ENCODE peak calls at places on chromosomes 13 and 19, in nine cellular contexts. X is cardiac muscle cell, M is ascending aorta, E is HAP-1, Y is mucosa of descending colon, G is heart left ventricle, K is GM23338, O is endodermal cell, S is BE2C. N is an unnamed sample. For H3K4me1, the result is how much of the 10 kb centered on the place peaks cover.

GRCh38 chr13:90233933-90234672 is 1113.4 kb upstream of the MIR17HG start:
- DNase-seq in M (no peak), G (no peak), X (no peak), Y (no peak), K (no peak), S (no peak), O (no peak), E (no peak), N (no peak)

GRCh38 chr19:51305479-51305878 is 6.0 kb upstream of the IGLON5 start:
- DNase-seq in E (no peak), Y (no peak), G (no peak), K (no peak), M (peak), S (no peak), O (no peak), X (no peak), N (no peak)

GRCh38 chr13:46062190-46062589 is 9.6 kb upstream of the ZC3H13 start:
- DNase-seq in M (no peak), X (no peak), E (no peak), O (no peak), G (no peak), K (no peak), Y (no peak), S (no peak), N (no peak)

GRCh38 chr19:45528744-45529453 is 21.6 kb downstream of the VASP start:
- DNase-seq in M (no peak), Y (peak), O (peak), S (peak), G (peak), E (no peak), X (peak), K (peak), N (no peak)

GRCh38 chr19:1649706-1650626 is 2.4 kb downstream of the TCF3 start:
- DNase-seq in K (no peak), S (peak), Y (peak), X (no peak), G (peak), E (no peak), O (no peak), M (no peak), N (no peak)

GRCh38 chr13:106151056-106151699 is 384.3 kb downstream of the EFNB2 start:
- DNase-seq in G (no peak), K (peak), S (no peak), M (no peak), Y (no peak), X (no peak), O (no peak), E (peak), N (no peak)

GRCh38 chr13:33183431-33184130 is 102.0 kb downstream of the STARD13 start:
- DNase-seq in K (no peak), Y (no peak), E (no peak), M (no peak), G (no peak), S (no peak), O (no peak), X (no peak), N (no peak)

GRCh38 chr19:31145909-31146453 is 203.3 kb downstream of the TSHZ3 start:
- DNase-seq in E (no peak), X (no peak), G (no peak), S (no peak), O (no peak), K (no peak), M (no peak), Y (no peak), N (no peak)

GRCh38 chr13:44759222-44759721 is 183.1 kb upstream of the TSC22D1 start:
- DNase-seq in X (no peak), E (no peak), G (no peak), K (no peak), S (no peak), Y (peak), O (peak), M (no peak), N (no peak)

GRCh38 chr19:53076984-53077383 is 26.2 kb downstream of the ZNF160 start:
- DNase-seq in O (peak), M (no peak), X (peak), K (peak), Y (no peak), S (peak), G (peak), E (no peak), N (no peak)

GRCh38 chr13:92838786-92839185 is 387.8 kb upstream of the GPC6 start:
- DNase-seq in O (no peak), X (no peak), G (no peak), E (no peak), K (no peak), M (no peak), Y (no peak), S (no peak), N (no peak)

GRCh38 chr13:51632643-51633357 is 48.5 kb downstream of the WDFY2 start:
- DNase-seq in G (peak), S (no peak), K (peak), X (no peak), E (no peak), M (no peak), Y (no peak), O (peak), N (no peak)

GRCh38 chr19:7348587-7349230 is at the start of gene ARHGEF18:
- DNase-seq in S (no peak), Y (no peak), E (no peak), M (peak), X (no peak), G (no peak), K (no peak), O (no peak), N (peak)

GRCh38 chr13:46101488-46102289 is 3.1 kb downstream of the CPB2 start:
- DNase-seq in S (no peak), O (no peak), M (no peak), E (peak), X (no peak), Y (no peak), K (no peak), G (no peak), N (no peak)

GRCh38 chr19:41321600-41322270 is 11.8 kb downstream of the CCDC97 start:
- DNase-seq in K (peak), G (peak), X (peak), E (peak), O (peak), M (no peak), Y (no peak), S (peak), N (no peak)
- H3K4me1 ChIP-seq in K (under half), G (half or more), X (under half), E (under half), O (under half), M (half or more), Y (under half), S (under half), N (under half)

GRCh38 chr19:18433735-18434398 is 4.1 kb downstream of the ISYNA1 start:
- DNase-seq in S (peak), X (peak), M (no peak), K (peak), E (no peak), O (peak), Y (peak), G (no peak), N (no peak)
- H3K4me1 ChIP-seq in S (under half), X (under half), M (under half), K (under half), E (under half), O (under half), Y (under half), G (half or more), N (under half)

DNA sequence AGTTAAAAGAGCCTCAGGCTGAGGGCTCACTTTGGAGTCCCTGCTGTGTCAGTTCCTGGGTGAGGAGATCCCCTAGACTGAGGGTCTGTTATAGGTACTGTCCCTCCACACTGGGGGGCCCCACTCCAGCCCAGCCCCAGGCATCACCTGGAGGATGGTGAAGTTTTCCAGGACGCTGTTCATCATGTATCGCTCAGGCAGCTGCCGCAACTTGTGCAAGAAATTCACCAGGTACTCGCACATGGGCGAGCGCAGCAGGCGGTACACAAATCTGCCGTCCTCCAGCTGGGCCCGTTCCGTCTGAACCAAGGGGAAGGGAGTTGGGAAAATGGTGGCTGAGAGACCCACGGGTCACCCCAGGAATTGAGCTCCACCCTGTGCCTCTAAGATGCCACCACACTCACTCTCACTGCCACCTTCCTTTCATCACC is 7.1 kb downstream of the CD37 start:
- DNase-seq in X (no peak), M (peak), O (peak), S (no peak), Y (no peak), K (no peak), G (no peak), E (no peak), N (no peak)
- H3K4me1 ChIP-seq in X (under half), M (under half), O (under half), S (under half), Y (under half), K (under half), G (under half), E (under half), N (under half)

GRCh38 chr19:18091217-18091608 is 4.5 kb upstream of the IL12RB1 start:
- DNase-seq in G (peak), E (no peak), S (no peak), M (peak), K (no peak), X (no peak), O (no peak), Y (peak), N (peak)
- H3K4me1 ChIP-seq in G (under half), E (under half), S (under half), M (under half), K (under half), X (under half), O (under half), Y (under half), N (half or more)

DNA sequence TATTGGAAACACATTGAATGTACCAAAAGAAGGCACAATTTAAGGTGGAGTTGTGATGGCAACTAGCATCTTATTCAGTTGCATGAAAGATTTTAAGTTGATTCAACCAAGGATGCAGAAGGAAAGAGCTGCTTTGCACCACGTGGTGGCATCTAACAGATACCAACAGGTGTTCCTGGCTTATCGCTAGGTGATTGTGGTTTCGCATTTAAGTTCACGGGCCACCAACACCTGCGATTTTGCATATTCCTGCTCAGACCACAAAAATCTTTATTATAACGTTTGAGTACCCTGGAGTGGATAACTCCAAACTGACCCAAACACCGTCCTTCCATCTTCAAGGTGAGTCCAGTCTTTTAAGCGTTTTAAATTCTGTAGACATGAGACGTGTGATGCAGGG is 45.3 kb downstream of the RGCC start:
- DNase-seq in E (no peak), K (no peak), Y (no peak), O (no peak), S (no peak), M (no peak), X (no peak), G (no peak), N (no peak)
- H3K4me1 ChIP-seq in E (under half), K (under half), Y (under half), O (under half), S (under half), M (under half), X (under half), G (under half), N (under half)

GRCh38 chr19:4390017-4390861 is 10.1 kb downstream of the SH3GL1 start:
- DNase-seq in S (no peak), K (peak), M (no peak), Y (no peak), X (peak), E (no peak), O (peak), G (peak), N (no peak)
- H3K4me1 ChIP-seq in S (under half), K (under half), M (half or more), Y (under half), X (half or more), E (under half), O (under half), G (half or more), N (under half)

DNA sequence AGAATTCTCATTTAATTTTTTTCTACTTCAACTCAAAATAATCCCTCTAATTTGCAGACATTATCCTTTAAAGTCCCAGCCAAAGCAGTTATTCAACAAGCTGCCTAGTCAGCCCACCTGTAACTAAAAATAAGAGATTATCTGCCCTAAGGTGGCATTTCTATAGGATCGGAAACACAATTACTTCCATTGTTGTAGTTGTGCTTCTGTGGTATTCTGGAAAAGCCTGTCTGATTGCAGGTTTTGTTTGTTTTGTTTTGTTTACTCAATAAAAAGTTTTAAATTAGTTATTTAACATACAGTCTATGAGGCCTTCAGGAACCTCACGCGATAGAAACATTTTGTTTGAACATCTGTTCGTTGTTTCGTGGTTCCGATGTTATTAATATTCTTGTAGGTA is 101.0 kb downstream of the ZIC5 start:
- DNase-seq in O (no peak), E (no peak), Y (no peak), X (no peak), G (no peak), S (no peak), M (no peak), K (no peak), N (no peak)
- H3K4me1 ChIP-seq in O (under half), E (under half), Y (under half), X (under half), G (under half), S (under half), M (under half), K (under half), N (under half)